ENCODE peak calls at places on chromosomes 7 and 10, in six cellular contexts. Q, V, E, D, G and T are unnamed samples.

GRCh38 chr7:38169862-38170261 is 8.2 kb upstream of the STARD3NL start:
- DNase-seq in Q (peak; percentile 76), V (peak; percentile 69), E (no peak), D (peak; percentile 16), G (no peak), T (peak; percentile 98)

GRCh38 chr7:30062587-30062986 is 34.4 kb downstream of the PLEKHA8 start:
- DNase-seq in Q (peak; percentile 28), V (no peak), E (no peak), D (no peak), G (no peak), T (peak; percentile 28)

GRCh38 chr10:19014034-19014433 is 34.6 kb upstream of the MALRD1 start:
- DNase-seq in Q (no peak), V (no peak), E (no peak), D (no peak), G (no peak), T (peak; percentile 18)

GRCh38 chr7:6148724-6149360 is 117.7 kb downstream of the ANKRD61 start:
- DNase-seq in Q (no peak), V (no peak), E (no peak), D (no peak), G (no peak), T (no peak)

GRCh38 chr7:151715661-151716338 is 161.1 kb downstream of the PRKAG2 start:
- DNase-seq in Q (no peak), V (no peak), E (peak; percentile 44), D (no peak), G (peak; percentile 41), T (no peak)

GRCh38 chr10:1434202-1434601 is 303.1 kb downstream of the ADARB2 start:
- DNase-seq in Q (no peak), V (no peak), E (no peak), D (no peak), G (no peak), T (no peak)

GRCh38 chr10:74293686-74294365 is 142.8 kb downstream of the ADK start:
- DNase-seq in Q (peak; percentile 44), V (no peak), E (no peak), D (no peak), G (no peak), T (peak; percentile 48)

GRCh38 chr10:1050555-1050954 is 1.6 kb upstream of the IDI1 start:
- DNase-seq in Q (no peak), V (no peak), E (no peak), D (no peak), G (no peak), T (no peak)

GRCh38 chr7:45003789-45004188 is 3.8 kb downstream of the CCM2 start:
- DNase-seq in Q (no peak), V (no peak), E (no peak), D (no peak), G (no peak), T (no peak)

GRCh38 chr7:129144095-129144833 is at the start of gene TSPAN33:
- DNase-seq in Q (peak; percentile 1), V (peak; percentile 86), E (peak; percentile 77), D (no peak), G (peak; percentile 81), T (peak; percentile 15)

GRCh38 chr10:131186547-131187253 is 124.8 kb downstream of the TCERG1L start:
- DNase-seq in Q (no peak), V (no peak), E (no peak), D (no peak), G (no peak), T (no peak)

GRCh38 chr10:29386347-29386999 is 97.6 kb downstream of the LYZL1 start:
- DNase-seq in Q (no peak), V (no peak), E (no peak), D (no peak), G (no peak), T (no peak)

GRCh38 chr7:81822811-81823210 is 53.0 kb upstream of the HGF start:
- DNase-seq in Q (no peak), V (no peak), E (no peak), D (no peak), G (no peak), T (no peak)

GRCh38 chr7:104650991-104651680 is 322.7 kb downstream of the LHFPL3 start:
- DNase-seq in Q (no peak), V (no peak), E (peak; percentile 27), D (no peak), G (peak; percentile 16), T (peak; percentile 34)

GRCh38 chr7:72441791-72442190 is 29.7 kb upstream of the CALN1 start:
- DNase-seq in Q (no peak), V (no peak), E (no peak), D (no peak), G (no peak), T (no peak)

GRCh38 chr7:138726288-138726687 is 25.1 kb upstream of the SVOPL start:
- DNase-seq in Q (no peak), V (no peak), E (no peak), D (no peak), G (no peak), T (no peak)

GRCh38 chr7:105713488-105714465 is 132.5 kb upstream of the EFCAB10 start:
- DNase-seq in Q (peak; percentile 10), V (no peak), E (no peak), D (no peak), G (no peak), T (no peak)

GRCh38 chr10:13658864-13659685 is 72.3 kb downstream of the PRPF18 start:
- DNase-seq in Q (no peak), V (peak; percentile 64), E (no peak), D (no peak), G (no peak), T (no peak)

GRCh38 chr10:118139321-118139720 is 92.6 kb upstream of the RAB11FIP2 start:
- DNase-seq in Q (no peak), V (no peak), E (no peak), D (no peak), G (no peak), T (no peak)

GRCh38 chr10:102313221-102313896 is 68.0 kb downstream of the GBF1 start:
- DNase-seq in Q (no peak), V (no peak), E (no peak), D (no peak), G (no peak), T (no peak)

GRCh38 chr10:122664501-122664900 is 35.1 kb downstream of the C10orf120 start:
- DNase-seq in Q (no peak), V (no peak), E (no peak), D (no peak), G (no peak), T (no peak)

GRCh38 chr7:128104109-128104742 is 73.0 kb upstream of the LRRC4 start:
- DNase-seq in Q (no peak), V (no peak), E (no peak), D (no peak), G (no peak), T (no peak)

GRCh38 chr7:39509912-39510311 is 56.3 kb upstream of the YAE1 start:
- DNase-seq in Q (no peak), V (no peak), E (no peak), D (no peak), G (no peak), T (no peak)

GRCh38 chr10:97607076-97607635 is 17.6 kb downstream of the C10orf62 start:
- DNase-seq in Q (no peak), V (no peak), E (no peak), D (no peak), G (no peak), T (no peak)

GRCh38 chr10:97612386-97612785 is 20.9 kb downstream of the MORN4 start:
- DNase-seq in Q (no peak), V (no peak), E (no peak), D (no peak), G (no peak), T (peak; percentile 33)

GRCh38 chr10:97608991-97609561 is 19.6 kb downstream of the C10orf62 start:
- DNase-seq in Q (no peak), V (peak; percentile 73), E (no peak), D (no peak), G (no peak), T (no peak)

GRCh38 chr10:97611473-97611872 is 21.8 kb downstream of the MORN4 start:
- DNase-seq in Q (no peak), V (no peak), E (no peak), D (no peak), G (no peak), T (no peak)
- H3K4me3 ChIP-seq in Q (no peak overlapping the region), V (no peak overlapping the region), E (no peak overlapping the region), D (no peak overlapping the region), G (no peak overlapping the region), T (no peak overlapping the region)

DNA sequence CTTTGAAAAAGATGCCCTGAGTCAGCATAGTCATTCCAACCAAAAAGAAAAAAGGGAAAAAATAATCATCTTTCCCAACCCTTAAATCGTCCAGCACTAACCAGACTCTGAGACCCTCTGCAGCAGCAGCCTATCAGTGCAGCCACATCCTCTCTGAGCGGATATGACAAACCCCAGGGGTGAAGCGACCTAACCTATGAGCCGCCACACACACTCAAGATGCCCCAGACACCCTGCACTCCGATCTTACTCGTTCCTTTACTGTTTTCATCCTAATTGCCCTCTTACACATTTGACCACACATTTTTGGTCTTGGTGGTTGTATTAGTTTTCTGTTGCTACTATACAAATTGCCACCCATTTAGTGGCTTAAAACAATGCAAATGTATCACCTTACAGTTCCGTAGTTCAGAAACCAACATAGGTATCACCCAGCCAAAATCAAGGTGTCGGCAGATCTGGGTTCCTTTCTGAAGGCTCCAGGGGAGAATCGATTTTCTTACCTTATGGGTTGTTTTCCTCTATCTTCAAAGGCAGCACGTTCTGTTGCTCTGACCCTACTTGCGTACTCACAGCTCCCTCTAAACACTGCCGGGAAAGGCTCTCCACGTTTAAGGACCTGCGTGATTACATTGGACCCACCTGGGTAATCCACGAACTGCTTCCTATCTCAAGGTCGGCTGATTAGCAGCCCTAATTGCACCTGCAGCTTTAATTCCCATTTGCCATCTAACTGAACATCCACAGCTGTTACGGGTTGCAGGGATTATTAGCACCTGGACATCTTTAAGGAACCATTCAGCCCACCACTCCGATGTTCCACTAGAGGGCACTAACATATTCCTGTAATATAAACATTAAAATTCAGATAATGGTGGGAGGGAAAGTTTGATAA is 37.3 kb upstream of the PRSS1 start:
- DNase-seq in Q (no peak), V (no peak), E (peak; percentile 62), D (no peak), G (peak; percentile 52), T (peak; percentile 27)
- TF ChIP-seq CTCF in Q (peak; percentile 68), V (peak; percentile 36), E (peak; percentile 62), D (peak; percentile 42), G (peak; percentile 73), T (peak; percentile 82)

GRCh38 chr7:134992626-134993179 is 6.4 kb downstream of the AGBL3 start:
- DNase-seq in Q (no peak), V (no peak), E (no peak), D (no peak), G (no peak), T (no peak)
- H3K4me3 ChIP-seq in Q (no peak overlapping the region), V (no peak overlapping the region), E (no peak overlapping the region), D (peak overlapping the region; percentile 1), G (no peak overlapping the region), T (no peak overlapping the region)

GRCh38 chr10:79316671-79317431 is 30.4 kb upstream of the PPIF start:
- DNase-seq in Q (no peak), V (no peak), E (no peak), D (no peak), G (no peak), T (no peak)
- TF ChIP-seq CTCF in Q (no peak), V (no peak), E (no peak), D (no peak), G (no peak), T (no peak)